ENCODE peak calls at places on chromosomes 6 and 20, in seven cellular contexts. A is neuronal stem cell; Q is naive thymus-derived CD8-positive, alpha-beta T cell; O is RPMI7951; J is substantia nigra; C is AG10803; W is T-helper 2 cell. F is an unnamed sample.

GRCh38 chr6:138689849-138690248 is 83.7 kb upstream of the CCDC28A start:
- DNase-seq in A (no peak), Q (no peak), O (peak), J (no peak), C (peak), W (no peak), F (peak)

GRCh38 chr20:36462440-36463211 is 78.7 kb upstream of the MYL9 start:
- DNase-seq in A (no peak), Q (peak), O (peak), J (no peak), C (peak), W (no peak), F (peak)

GRCh38 chr6:13531956-13532355 is 42.4 kb upstream of the SIRT5 start:
- DNase-seq in A (no peak), Q (no peak), O (no peak), J (no peak), C (no peak), W (no peak), F (peak)

GRCh38 chr6:140050232-140050995 is 676.0 kb upstream of the CITED2 start:
- DNase-seq in A (no peak), Q (no peak), O (peak), J (no peak), C (peak), W (no peak), F (peak)

GRCh38 chr6:10613693-10614092 is 80.7 kb downstream of the C6orf52 start:
- DNase-seq in A (no peak), Q (no peak), O (no peak), J (no peak), C (no peak), W (no peak), F (peak)

GRCh38 chr20:5864873-5865582 is 85.3 kb downstream of the TRMT6 start:
- DNase-seq in A (no peak), Q (no peak), O (peak), J (no peak), C (peak), W (no peak), F (peak)

GRCh38 chr20:61760321-61761112 is 305.2 kb downstream of the TAF4 start:
- DNase-seq in A (no peak), Q (no peak), O (no peak), J (no peak), C (no peak), W (no peak), F (no peak)

GRCh38 chr6:154252676-154253075 is 103.9 kb downstream of the IPCEF1 start:
- DNase-seq in A (no peak), Q (no peak), O (no peak), J (no peak), C (peak), W (no peak), F (no peak)

GRCh38 chr20:33262658-33263065 is 20.4 kb upstream of the BPIFB1 start:
- DNase-seq in A (peak), Q (no peak), O (peak), J (peak), C (peak), W (no peak), F (peak)

GRCh38 chr20:63498950-63499332 is at the start of gene EEF1A2:
- DNase-seq in A (no peak), Q (peak), O (no peak), J (no peak), C (no peak), W (peak), F (no peak)

GRCh38 chr6:154683756-154684523 is 49.3 kb upstream of the SCAF8 start:
- DNase-seq in A (no peak), Q (no peak), O (peak), J (no peak), C (peak), W (no peak), F (peak)

GRCh38 chr6:110387986-110388385 is 27.4 kb downstream of the DDO start:
- DNase-seq in A (no peak), Q (no peak), O (no peak), J (no peak), C (no peak), W (no peak), F (no peak)

GRCh38 chr20:63191400-63191799 is 24.5 kb downstream of the YTHDF1 start:
- DNase-seq in A (no peak), Q (no peak), O (peak), J (no peak), C (no peak), W (no peak), F (peak)

GRCh38 chr6:12605888-12606345 is 110.7 kb upstream of the PHACTR1 start:
- DNase-seq in A (peak), Q (peak), O (peak), J (no peak), C (peak), W (no peak), F (peak)

GRCh38 chr6:137202078-137202477 is 17.1 kb downstream of the IFNGR1 start:
- DNase-seq in A (no peak), Q (no peak), O (no peak), J (no peak), C (no peak), W (no peak), F (no peak)

GRCh38 chr6:5580736-5581568 is 319.6 kb downstream of the FARS2 start:
- DNase-seq in A (no peak), Q (peak), O (no peak), J (no peak), C (no peak), W (no peak), F (no peak)

GRCh38 chr6:44232676-44233559 is 9.5 kb downstream of the SLC29A1 start:
- DNase-seq in A (no peak), Q (no peak), O (no peak), J (no peak), C (no peak), W (no peak), F (no peak)

GRCh38 chr20:58339741-58340140 is 30.2 kb downstream of the RAB22A start:
- DNase-seq in A (no peak), Q (no peak), O (no peak), J (no peak), C (no peak), W (no peak), F (no peak)

GRCh38 chr6:36329798-36330291 is 6.8 kb downstream of the BNIP5 start:
- DNase-seq in A (no peak), Q (no peak), O (no peak), J (no peak), C (no peak), W (no peak), F (no peak)

GRCh38 chr20:25325997-25326396 is 64.6 kb downstream of the ABHD12 start:
- DNase-seq in A (no peak), Q (no peak), O (no peak), J (no peak), C (no peak), W (no peak), F (no peak)

GRCh38 chr6:142561511-142562265 is 259.9 kb downstream of the ADGRG6 start:
- DNase-seq in A (no peak), Q (no peak), O (no peak), J (no peak), C (no peak), W (no peak), F (no peak)

GRCh38 chr20:10965936-10966470 is 292.2 kb upstream of the JAG1 start:
- DNase-seq in A (no peak), Q (no peak), O (no peak), J (no peak), C (no peak), W (no peak), F (no peak)

GRCh38 chr20:44083220-44083933 is 103.6 kb downstream of the JPH2 start:
- DNase-seq in A (no peak), Q (no peak), O (peak), J (no peak), C (peak), W (no peak), F (peak)

GRCh38 chr6:29736563-29736962 is 13.3 kb downstream of the HLA-F start:
- DNase-seq in A (no peak), Q (no peak), O (no peak), J (no peak), C (no peak), W (no peak), F (no peak)

GRCh38 chr6:54206510-54206909 is 95.3 kb downstream of the MLIP start:
- DNase-seq in A (no peak), Q (no peak), O (no peak), J (no peak), C (no peak), W (no peak), F (no peak)

GRCh38 chr6:7784706-7785105 is 58.8 kb downstream of the BMP6 start:
- DNase-seq in A (no peak), Q (no peak), O (no peak), J (no peak), C (no peak), W (no peak), F (no peak)

F was measured in Daoy.